ENCODE peak calls at places on chromosomes 6 and 20, in four cellular contexts. One of them, this sample, is unnamed.

GRCh38 chr6:82144007-82144851 is 103.3 kb downstream of the IBTK start:
- DNase-seq in endodermal cell: no peak
- DNase-seq in upper lobe of left lung: no peak
- DNase-seq in A549: peak; percentile 88
- DNase-seq in this sample: peak; percentile 31

GRCh38 chr6:151109361-151109760 is 130.4 kb upstream of the AKAP12 start:
- DNase-seq in endodermal cell: no peak
- DNase-seq in upper lobe of left lung: no peak
- DNase-seq in A549: no peak
- DNase-seq in this sample: no peak

GRCh38 chr20:44948107-44948506 is 12.1 kb downstream of the TOMM34 start:
- DNase-seq in endodermal cell: no peak
- DNase-seq in upper lobe of left lung: no peak
- DNase-seq in A549: no peak
- DNase-seq in this sample: no peak

GRCh38 chr6:85004283-85005010 is 240.0 kb upstream of the TBX18 start:
- DNase-seq in endodermal cell: no peak
- DNase-seq in upper lobe of left lung: no peak
- DNase-seq in A549: no peak
- DNase-seq in this sample: no peak

GRCh38 chr6:148924226-148924989 is 177.6 kb downstream of the UST start:
- DNase-seq in endodermal cell: peak; percentile 67
- DNase-seq in upper lobe of left lung: no peak
- DNase-seq in A549: no peak
- DNase-seq in this sample: no peak

GRCh38 chr20:52972190-52972937 is at the start of gene TSHZ2:
- DNase-seq in endodermal cell: peak; percentile 70
- DNase-seq in upper lobe of left lung: no peak
- DNase-seq in A549: peak; percentile 4
- DNase-seq in this sample: no peak

GRCh38 chr6:75449625-75450206 is 43.9 kb downstream of the FILIP1 start:
- DNase-seq in endodermal cell: no peak
- DNase-seq in upper lobe of left lung: peak; percentile 40
- DNase-seq in A549: peak; percentile 31
- DNase-seq in this sample: no peak

GRCh38 chr6:152380351-152380767 is 256.8 kb downstream of the SYNE1 start:
- DNase-seq in endodermal cell: no peak
- DNase-seq in upper lobe of left lung: no peak
- DNase-seq in A549: peak; percentile 38
- DNase-seq in this sample: no peak

GRCh38 chr6:34273242-34273805 is 24.5 kb upstream of the SMIM29 start:
- DNase-seq in endodermal cell: no peak
- DNase-seq in upper lobe of left lung: peak; percentile 70
- DNase-seq in A549: no peak
- DNase-seq in this sample: no peak

GRCh38 chr6:32439139-32439538 is 548 bp upstream of the HLA-DRA start:
- DNase-seq in endodermal cell: no peak
- DNase-seq in upper lobe of left lung: no peak
- DNase-seq in A549: no peak
- DNase-seq in this sample: no peak
- H3K4me3 ChIP-seq in endodermal cell: no peak overlapping the region
- H3K4me3 ChIP-seq in upper lobe of left lung: no peak overlapping the region
- H3K4me3 ChIP-seq in A549: no peak overlapping the region
- H3K4me3 ChIP-seq in this sample: no peak overlapping the region

DNA sequence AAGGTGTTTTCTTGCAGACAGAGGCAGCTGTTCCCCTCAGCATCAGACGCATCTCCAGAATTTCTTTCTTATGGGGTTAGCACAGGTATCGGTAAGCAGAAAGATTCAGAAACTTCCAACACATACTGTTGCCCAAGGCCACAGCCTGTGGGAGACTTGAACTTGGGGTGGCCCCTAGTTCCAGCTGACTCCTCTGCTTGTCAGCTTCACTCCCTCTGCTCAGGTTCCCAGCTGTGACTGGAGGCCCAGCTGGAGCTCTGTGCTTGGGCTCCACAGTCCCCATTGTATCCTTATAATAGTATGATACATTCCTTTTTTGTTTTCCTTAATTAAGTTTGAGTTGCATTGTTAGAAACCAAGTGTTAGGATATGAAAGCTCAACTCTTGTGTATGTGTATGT is 26.2 kb upstream of the BTN3A2 start:
- DNase-seq in endodermal cell: no peak
- DNase-seq in upper lobe of left lung: no peak
- DNase-seq in A549: no peak
- DNase-seq in this sample: no peak
- H3K4me1 ChIP-seq in endodermal cell: peaks cover 3% of the 10 kb centered on the region
- H3K4me1 ChIP-seq in upper lobe of left lung: peaks cover 4% of the 10 kb centered on the region
- H3K4me1 ChIP-seq in A549: peaks cover 31% of the 10 kb centered on the region
- H3K4me1 ChIP-seq in this sample: no peaks in the 10 kb centered on the region

DNA sequence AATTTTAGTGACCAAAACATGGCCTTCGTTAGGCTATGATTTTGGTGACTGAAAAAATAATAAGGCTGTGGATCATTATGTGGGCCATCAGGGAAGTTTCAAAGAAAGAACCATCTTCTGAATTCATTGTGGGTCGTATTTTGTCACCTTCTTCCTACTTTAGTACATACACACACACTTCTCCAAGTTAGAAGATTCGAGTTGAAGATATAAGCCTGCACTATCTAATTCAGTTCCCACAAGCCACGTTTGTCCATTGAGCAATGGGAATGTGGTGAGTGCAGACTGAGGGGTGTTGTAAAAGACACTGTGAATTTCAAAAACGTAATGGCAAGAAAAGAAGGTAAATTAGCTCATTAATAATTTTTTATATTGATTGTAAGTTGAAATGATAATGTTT is 766.0 kb downstream of the KIF16B start:
- DNase-seq in endodermal cell: no peak
- DNase-seq in upper lobe of left lung: no peak
- DNase-seq in A549: no peak
- DNase-seq in this sample: no peak
- H3K9me3 ChIP-seq in endodermal cell: peaks cover 24% of the 10 kb centered on the region
- H3K9me3 ChIP-seq in upper lobe of left lung: no peaks in the 10 kb centered on the region
- H3K9me3 ChIP-seq in A549: no peaks in the 10 kb centered on the region
- H3K9me3 ChIP-seq in this sample: no peaks in the 10 kb centered on the region

GRCh38 chr6:111481836-111482235 is 1.2 kb downstream of the REV3L start:
- DNase-seq in endodermal cell: no peak
- DNase-seq in upper lobe of left lung: no peak
- DNase-seq in A549: peak; percentile 26
- DNase-seq in this sample: no peak
- H3K4me3 ChIP-seq in endodermal cell: peak overlapping the region; percentile 96
- H3K4me3 ChIP-seq in upper lobe of left lung: peak overlapping the region; percentile 98
- H3K4me3 ChIP-seq in A549: peak overlapping the region; percentile 97
- H3K4me3 ChIP-seq in this sample: peak overlapping the region; percentile 96

GRCh38 chr6:108652375-108652774 is 91.7 kb downstream of the FOXO3 start:
- DNase-seq in endodermal cell: no peak
- DNase-seq in upper lobe of left lung: no peak
- DNase-seq in A549: no peak
- DNase-seq in this sample: no peak

GRCh38 chr6:108655840-108656650 is 95.3 kb downstream of the FOXO3 start:
- DNase-seq in endodermal cell: no peak
- DNase-seq in upper lobe of left lung: no peak
- DNase-seq in A549: no peak
- DNase-seq in this sample: no peak

GRCh38 chr6:108653864-108654402 is 93.2 kb downstream of the FOXO3 start:
- DNase-seq in endodermal cell: no peak
- DNase-seq in upper lobe of left lung: peak; percentile 77
- DNase-seq in A549: no peak
- DNase-seq in this sample: no peak

GRCh38 chr6:108656834-108657233 is 96.1 kb downstream of the FOXO3 start:
- DNase-seq in endodermal cell: no peak
- DNase-seq in upper lobe of left lung: no peak
- DNase-seq in A549: no peak
- DNase-seq in this sample: no peak

GRCh38 chr6:108654465-108655106 is 93.9 kb downstream of the FOXO3 start:
- DNase-seq in endodermal cell: no peak
- DNase-seq in upper lobe of left lung: no peak
- DNase-seq in A549: no peak
- DNase-seq in this sample: no peak
- H3K4me1 ChIP-seq in endodermal cell: peaks cover 13% of the 10 kb centered on the region
- H3K4me1 ChIP-seq in upper lobe of left lung: peaks cover 87% of the 10 kb centered on the region
- H3K4me1 ChIP-seq in A549: no peaks in the 10 kb centered on the region
- H3K4me1 ChIP-seq in this sample: peaks cover 97% of the 10 kb centered on the region

DNA sequence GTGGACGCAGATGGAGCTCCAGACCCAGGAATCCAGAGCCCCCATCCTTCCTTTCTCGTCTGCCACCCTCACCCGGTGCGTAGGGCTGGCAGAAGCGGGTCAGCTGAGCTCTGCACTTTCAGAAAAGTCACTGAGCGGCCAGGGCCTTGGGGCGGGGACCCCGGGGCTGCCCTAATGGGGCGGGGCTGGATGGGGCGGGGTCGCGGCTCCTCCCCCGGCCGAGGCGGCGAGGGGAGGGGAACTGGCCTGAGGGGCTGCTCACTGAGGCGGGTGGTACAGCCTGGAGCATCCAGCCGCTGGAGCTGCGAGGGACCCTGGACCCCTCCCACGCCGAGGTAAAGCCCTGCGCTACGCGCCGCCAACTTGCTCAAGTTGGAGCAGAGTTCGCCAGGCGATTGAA is at the start of the genes DEFB124 and REM1:
- DNase-seq in endodermal cell: peak; percentile 78
- DNase-seq in upper lobe of left lung: no peak
- DNase-seq in A549: no peak
- DNase-seq in this sample: no peak
- H3K9me3 ChIP-seq in endodermal cell: peaks cover 33% of the 10 kb centered on the region
- H3K9me3 ChIP-seq in upper lobe of left lung: no peaks in the 10 kb centered on the region
- H3K9me3 ChIP-seq in A549: no peaks in the 10 kb centered on the region
- H3K9me3 ChIP-seq in this sample: no peaks in the 10 kb centered on the region

DNA sequence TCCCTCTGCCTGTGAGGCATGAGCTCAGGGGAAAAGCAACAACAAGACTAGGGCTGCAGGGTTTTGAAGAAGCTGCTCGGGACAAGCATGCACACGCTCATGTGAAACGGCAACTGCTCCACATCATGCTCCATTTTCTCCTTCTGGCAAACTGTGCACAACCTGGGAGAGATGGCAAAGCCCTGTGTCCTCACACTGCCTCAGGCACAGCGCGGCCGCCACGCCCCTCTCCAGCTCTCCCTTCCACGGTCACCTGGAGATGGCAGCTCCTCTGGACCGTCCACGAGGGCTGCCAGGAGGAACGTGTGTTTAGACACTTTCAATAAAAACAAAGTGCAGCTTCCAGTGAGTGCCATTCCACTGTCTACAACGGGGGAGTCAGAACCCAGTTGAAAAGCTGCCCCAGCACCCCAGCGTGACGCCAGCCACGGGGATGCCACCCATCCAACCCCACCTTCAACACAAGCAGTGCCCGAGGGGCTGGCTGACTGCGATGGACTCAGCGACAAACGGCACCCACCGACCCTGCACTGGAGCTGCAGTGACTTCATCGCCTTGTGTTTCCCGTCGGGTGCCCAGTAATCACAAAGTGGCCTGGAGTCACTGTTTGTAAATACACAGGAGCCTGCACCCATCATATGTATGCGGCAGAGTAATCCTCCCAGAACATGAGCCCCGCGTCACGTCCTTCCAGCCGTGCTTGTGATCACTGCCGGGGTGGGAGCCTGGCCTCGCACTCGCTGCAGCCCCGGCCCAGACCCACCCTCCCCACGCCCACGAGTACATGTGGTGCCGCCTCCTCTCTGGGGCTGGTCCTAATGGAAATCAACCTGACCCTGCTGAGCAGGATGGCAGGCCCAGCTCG is 16.2 kb downstream of the SMOC2 start:
- DNase-seq in endodermal cell: no peak
- DNase-seq in upper lobe of left lung: no peak
- DNase-seq in A549: no peak
- DNase-seq in this sample: no peak
- H3K4me3 ChIP-seq in endodermal cell: no peak overlapping the region
- H3K4me3 ChIP-seq in upper lobe of left lung: no peak overlapping the region
- H3K4me3 ChIP-seq in A549: no peak overlapping the region
- H3K4me3 ChIP-seq in this sample: no peak overlapping the region